ENCODE peak calls at places on chromosome 10, in seven cellular contexts. Z is D341Med; H is stimulated activated CD4-positive, alpha-beta T cell treated with anti-CD3 and anti-CD28 coated beads, TNF-alpha, amount 100 ng/mL, for 4 hours; N is NCI-H526; L is A549; F is SHP77 treated with DMSO at 0.1 percent for 48 hours; T is AG08395. P is an unnamed sample.

GRCh38 chr10:15455456-15455855 is 84.4 kb upstream of the FAM171A1 start:
- DNase-seq in T (no peak), F (no peak), L (no peak), Z (no peak), N (no peak), H (no peak), P (no peak)

GRCh38 chr10:124339951-124340760 is 78.6 kb downstream of the OAT start:
- DNase-seq in F (no peak), L (peak), H (no peak), T (peak), N (no peak), Z (no peak), P (no peak)

GRCh38 chr10:116183733-116184447 is 89.1 kb downstream of the GFRA1 start:
- DNase-seq in H (no peak), Z (no peak), T (peak), N (no peak), F (no peak), L (no peak), P (no peak)

GRCh38 chr10:107317592-107317991 is 153.1 kb upstream of the SORCS1 start:
- DNase-seq in T (no peak), N (no peak), L (no peak), H (no peak), F (no peak), Z (no peak), P (no peak)

GRCh38 chr10:11745045-11745444 is 2.9 kb downstream of the ECHDC3 start:
- DNase-seq in Z (no peak), T (no peak), L (no peak), N (no peak), F (no peak), H (no peak), P (no peak)

GRCh38 chr10:61757525-61758397 is 95.0 kb downstream of the CABCOCO1 start:
- DNase-seq in Z (no peak), F (no peak), H (no peak), L (peak), N (no peak), T (peak), P (no peak)

GRCh38 chr10:86295351-86295750 is 71.2 kb downstream of the GRID1 start:
- DNase-seq in N (no peak), L (no peak), H (no peak), T (no peak), Z (no peak), F (no peak), P (peak)

GRCh38 chr10:8444630-8445029 is 390.1 kb downstream of the GATA3 start:
- DNase-seq in N (no peak), L (no peak), F (no peak), T (no peak), Z (no peak), H (peak), P (no peak)

GRCh38 chr10:75136346-75136745 is 24.9 kb downstream of the SAMD8 start:
- DNase-seq in Z (no peak), N (no peak), T (no peak), L (no peak), F (no peak), H (no peak), P (no peak)

GRCh38 chr10:101956898-101957297 is 99.1 kb downstream of the ARMH3 start:
- DNase-seq in F (no peak), Z (no peak), H (no peak), N (no peak), T (no peak), L (no peak), P (no peak)

GRCh38 chr10:71868192-71868697 is 17.2 kb upstream of the PSAP start:
- DNase-seq in Z (no peak), T (peak), F (no peak), N (no peak), L (peak), H (no peak), P (no peak)

GRCh38 chr10:1036341-1036791 is 10.7 kb upstream of the IDI2 start:
- DNase-seq in N (no peak), Z (no peak), L (peak), F (peak), T (no peak), H (no peak), P (no peak)

GRCh38 chr10:37948210-37948609 is 28.2 kb downstream of the ZNF25 start:
- DNase-seq in T (no peak), L (no peak), Z (no peak), N (no peak), H (no peak), F (no peak), P (no peak)

GRCh38 chr10:44911951-44912350 is 814 bp downstream of the TMEM72 start:
- DNase-seq in L (no peak), F (no peak), H (no peak), T (no peak), Z (no peak), N (no peak), P (no peak)

GRCh38 chr10:131982796-131983195 is 1.1 kb upstream of the BNIP3 start:
- DNase-seq in L (no peak), Z (no peak), H (no peak), N (no peak), T (no peak), F (no peak), P (no peak)

GRCh38 chr10:110547139-110547761 is 20.2 kb upstream of the SMC3 start:
- DNase-seq in N (peak), L (peak), Z (peak), F (peak), T (peak), H (no peak), P (no peak)

GRCh38 chr10:120011359-120012132 is 119.0 kb downstream of the SEC23IP start:
- DNase-seq in N (no peak), F (no peak), Z (peak), T (no peak), L (no peak), H (no peak), P (no peak)